ENCODE peak calls at places on chromosome 7, in six cellular contexts. N is fibroblast of lung, M is choroid plexus epithelial cell, B is Panc1, O is Peyer's patch, E is HepG2. P is an unnamed sample.

GRCh38 chr7:156179872-156180390 is 367.7 kb upstream of the SHH start:
- DNase-seq in E (no peak), N (no peak), O (no peak), M (no peak), B (no peak), P (peak)

GRCh38 chr7:117269895-117270294 is 53.0 kb downstream of the WNT2 start:
- DNase-seq in E (no peak), O (no peak), M (peak), N (peak), B (no peak), P (no peak)

GRCh38 chr7:41928781-41929180 is 225.9 kb upstream of the INHBA start:
- DNase-seq in N (no peak), M (no peak), O (no peak), B (no peak), E (no peak), P (no peak)

GRCh38 chr7:136923111-136923510 is 54.7 kb downstream of the CHRM2 start:
- DNase-seq in M (peak), N (peak), E (no peak), O (no peak), B (no peak), P (no peak)

GRCh38 chr7:101563198-101563901 is 65.7 kb downstream of the MYL10 start:
- DNase-seq in M (no peak), E (no peak), B (no peak), N (no peak), O (peak), P (peak)

GRCh38 chr7:140542226-140542625 is 62.9 kb upstream of the MKRN1 start:
- DNase-seq in O (peak), B (no peak), N (peak), M (peak), E (no peak), P (no peak)

GRCh38 chr7:37728747-37729146 is 45.2 kb downstream of the GPR141 start:
- DNase-seq in E (no peak), N (no peak), M (no peak), O (no peak), B (no peak), P (no peak)

GRCh38 chr7:50603288-50603687 is 38.1 kb upstream of the DDC start:
- DNase-seq in E (no peak), N (no peak), O (no peak), B (no peak), M (no peak), P (no peak)

GRCh38 chr7:70492641-70493040 is 639.3 kb upstream of the GALNT17 start:
- DNase-seq in M (no peak), B (no peak), E (no peak), O (no peak), N (no peak), P (no peak)

GRCh38 chr7:22663721-22664120 is 63.3 kb upstream of the IL6 start:
- DNase-seq in O (no peak), E (no peak), B (no peak), M (peak), N (peak), P (no peak)

GRCh38 chr7:132377703-132378584 is 198.3 kb downstream of the PLXNA4 start:
- DNase-seq in N (no peak), B (no peak), E (no peak), O (peak), M (no peak), P (no peak)

GRCh38 chr7:55271069-55271468 is 94.1 kb upstream of the LANCL2 start:
- DNase-seq in B (no peak), O (no peak), M (peak), N (peak), E (no peak), P (no peak)

GRCh38 chr7:81598951-81599350 is 170.9 kb downstream of the HGF start:
- DNase-seq in E (no peak), B (no peak), M (no peak), N (no peak), O (no peak), P (no peak)

GRCh38 chr7:126856691-126857291 is 395.9 kb downstream of the GRM8 start:
- DNase-seq in O (no peak), M (peak), E (peak), N (no peak), B (no peak), P (no peak)
- TF ChIP-seq CTCF in O (no peak), M (peak), E (peak), N (no peak), B (peak), P (peak)

DNA sequence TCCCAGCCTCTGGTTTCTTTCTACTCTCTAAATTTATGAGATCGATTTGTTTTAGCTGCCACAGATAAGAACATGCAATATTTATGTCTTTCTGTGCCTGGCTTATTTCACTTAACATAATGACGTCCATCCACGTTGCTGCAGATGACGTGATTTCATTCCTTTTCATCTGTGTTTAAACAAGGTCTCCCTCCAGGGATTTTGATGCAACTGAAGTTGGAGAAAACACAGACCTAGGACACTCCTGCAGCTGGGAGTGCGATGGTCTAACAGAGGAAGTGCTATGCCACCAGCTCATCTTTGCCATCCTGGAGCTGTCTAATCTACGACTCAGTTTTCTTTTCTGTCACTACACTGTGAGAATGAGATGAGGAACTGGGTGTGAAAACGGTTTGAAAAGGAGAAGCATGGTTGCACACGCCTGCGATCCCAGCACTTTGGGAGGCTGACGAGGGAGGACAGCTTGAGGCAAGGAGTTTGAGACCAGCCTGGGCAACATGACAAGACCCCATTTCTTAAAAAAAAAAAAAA is 1.5 kb upstream of the KCTD7 start:
- DNase-seq in M (peak), B (no peak), O (no peak), E (no peak), N (peak), P (no peak)
- H3K4me3 ChIP-seq in M (no peak), B (peak), O (no peak), E (peak), N (no peak), P (no peak)

DNA sequence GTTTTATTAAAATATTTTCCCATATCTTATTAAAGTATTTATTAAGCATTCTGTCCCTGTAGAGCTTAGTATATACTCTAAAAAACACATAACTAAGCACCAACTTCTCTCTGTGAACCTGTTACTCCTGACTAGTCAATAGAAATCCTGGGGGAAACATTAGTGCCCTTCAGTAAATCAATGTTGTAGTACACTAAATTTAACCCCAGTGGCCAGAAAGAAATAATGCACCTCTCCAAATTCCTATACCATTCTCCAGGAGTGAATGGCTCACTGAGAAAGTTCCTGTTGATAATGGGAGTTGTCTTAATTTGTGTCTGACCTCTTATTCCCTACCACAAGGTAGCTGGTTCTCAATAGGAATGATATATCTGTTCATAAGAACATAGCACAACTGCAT is 188.2 kb downstream of the SEMA3D start:
- DNase-seq in M (no peak), O (no peak), N (no peak), B (no peak), E (no peak), P (no peak)
- TF ChIP-seq CTCF in M (no peak), O (no peak), N (no peak), B (no peak), E (no peak), P (no peak)

DNA sequence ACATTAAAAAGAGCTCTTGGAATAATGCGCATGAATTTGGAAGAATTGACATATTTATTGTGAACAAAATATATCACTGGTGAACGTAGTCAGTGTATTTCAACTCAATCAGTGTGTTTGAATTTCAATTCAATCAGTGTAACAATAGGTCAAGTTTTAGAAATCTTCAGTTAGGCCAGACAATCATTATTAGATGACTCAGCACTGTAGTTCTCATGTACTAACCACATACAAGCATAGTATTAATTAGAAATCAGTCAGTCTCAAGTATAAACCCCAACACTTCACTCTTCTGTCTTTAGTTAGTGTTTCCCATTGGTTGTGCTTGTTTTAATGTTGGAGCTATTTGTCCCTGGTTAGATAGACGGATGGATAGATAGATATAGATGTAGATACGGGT is 1247.9 kb downstream of the NXPH1 start:
- DNase-seq in E (no peak), M (no peak), N (no peak), B (no peak), O (no peak), P (no peak)
- H3K4me3 ChIP-seq in E (no peak), M (no peak), N (no peak), B (no peak), O (no peak), P (no peak)

GRCh38 chr7:1925349-1925748 is 255.3 kb downstream of the ELFN1 start:
- DNase-seq in O (no peak), E (peak), M (no peak), N (peak), B (no peak), P (no peak)
- TF ChIP-seq CTCF in O (no peak), E (peak), M (peak), N (peak), B (no peak), P (no peak)

DNA sequence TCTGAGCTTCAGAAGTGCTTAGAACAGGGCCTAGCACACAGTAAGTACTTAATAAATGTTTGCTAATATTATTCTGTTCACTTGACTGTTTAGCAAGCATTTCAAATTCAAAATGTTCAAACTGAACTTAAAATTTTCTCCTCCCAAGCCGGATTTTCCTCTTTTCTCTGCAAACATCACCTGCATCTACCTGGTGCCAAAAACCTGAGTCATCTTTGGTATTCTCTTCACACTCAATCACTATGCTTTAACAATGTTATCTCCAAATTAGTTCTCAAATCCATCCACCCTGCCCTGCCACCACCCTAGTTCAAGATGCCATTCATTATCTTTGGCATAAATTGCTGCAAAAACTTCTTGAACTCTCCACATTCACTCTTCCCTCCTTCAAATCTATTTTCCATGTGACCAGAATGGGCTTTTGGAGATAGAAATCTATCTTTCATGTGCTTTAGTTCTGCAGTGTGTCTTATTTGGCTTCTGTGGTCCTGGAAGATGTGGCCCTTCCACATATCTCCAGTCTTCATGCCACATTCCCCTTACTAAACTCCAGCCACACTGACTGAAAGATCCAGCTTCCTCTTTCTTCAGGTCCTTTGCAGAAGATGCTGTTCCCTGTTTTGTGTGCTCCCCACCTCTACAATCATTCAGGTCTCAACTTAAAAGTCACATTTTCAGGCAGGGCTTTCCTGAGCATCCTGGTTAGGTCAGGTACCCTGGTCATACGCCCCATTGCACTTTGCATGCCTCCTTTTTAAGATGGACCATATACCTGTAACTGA is 2.0 kb downstream of the GGCT start:
- DNase-seq in M (no peak), N (no peak), E (no peak), B (no peak), O (no peak), P (no peak)
- H3K4me3 ChIP-seq in M (no peak), N (peak), E (peak), B (no peak), O (no peak), P (no peak)

GRCh38 chr7:5284304-5285281 is 1.9 kb downstream of the SLC29A4 start:
- DNase-seq in E (peak), M (peak), N (peak), O (peak), B (no peak), P (no peak)
- TF ChIP-seq CTCF in E (peak), M (peak), N (no peak), O (no peak), B (peak), P (no peak)